ENCODE peak calls at places on chromosomes 4 and X, in four cellular contexts. J, I, R and M are unnamed samples.

GRCh38 chr4:2428496-2429213 is 9.9 kb downstream of the CFAP99 start:
- DNase-seq in J (no peak), R (no peak), I (no peak), M (no peak)

GRCh38 chr4:151147000-151147399 is 47.6 kb downstream of the RPS3A start:
- DNase-seq in I (no peak), J (no peak), R (no peak), M (no peak)

GRCh38 chr4:151566053-151566452 is 157.1 kb downstream of the FHIP1A start:
- DNase-seq in J (no peak), R (no peak), I (no peak), M (no peak)

GRCh38 chrX:13868481-13869040 is 51.7 kb upstream of the GPM6B start:
- DNase-seq in R (no peak), I (no peak), J (no peak), M (no peak)

GRCh38 chr4:83255584-83255983 is 29.0 kb downstream of the COQ2 start:
- DNase-seq in R (no peak), I (no peak), J (no peak), M (no peak)

GRCh38 chr4:186486172-186486571 is 69.2 kb downstream of the MTNR1A start:
- DNase-seq in R (no peak), I (no peak), J (no peak), M (no peak)

GRCh38 chrX:150366951-150367545 is 3.9 kb downstream of the MAMLD1 start:
- DNase-seq in R (no peak), J (no peak), I (no peak), M (no peak)

GRCh38 chr4:75912968-75913367 is 10.7 kb upstream of the PPEF2 start:
- DNase-seq in I (no peak), R (no peak), J (no peak), M (no peak)

GRCh38 chrX:46961574-46962279 is 49.5 kb downstream of the JADE3 start:
- DNase-seq in R (no peak), I (no peak), J (no peak), M (no peak)

DNA sequence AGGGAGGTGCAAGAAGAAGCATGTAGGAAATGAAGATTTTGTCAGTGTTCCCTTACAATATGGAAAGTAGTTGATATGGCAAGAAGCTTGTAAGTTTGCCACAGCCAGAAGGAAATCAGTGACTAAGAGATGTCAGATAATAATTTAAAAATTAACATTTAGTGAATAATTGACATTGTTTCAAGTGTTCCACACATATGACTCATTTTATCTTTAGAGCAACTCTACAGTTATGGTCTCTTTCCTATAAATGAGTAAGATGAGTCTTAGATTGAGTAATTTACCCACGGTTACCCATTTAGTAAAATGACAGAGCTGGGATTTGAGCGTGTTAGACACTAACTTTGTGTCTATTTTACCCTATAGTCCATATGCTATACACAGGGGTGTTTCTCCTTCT is 300.3 kb upstream of the IRS4 start:
- DNase-seq in R (no peak), I (no peak), J (no peak), M (no peak)
- TF ChIP-seq POLR2A in R (no peak), I (no peak), J (no peak), M (no peak)

GRCh38 chrX:154411322-154411980 is at the start of gene TAFAZZIN:
- DNase-seq in R (peak), I (peak), J (peak), M (peak)

GRCh38 chrX:154409222-154409871 is at the start of gene DNASE1L1:
- DNase-seq in J (peak), I (no peak), R (peak), M (peak)

GRCh38 chrX:154412468-154412867 is 1.1 kb downstream of the TAFAZZIN start:
- DNase-seq in R (no peak), J (no peak), I (no peak), M (no peak)

GRCh38 chrX:154411981-154412340 is 622 bp downstream of the TAFAZZIN start:
- DNase-seq in J (peak), R (peak), I (peak), M (peak)

DNA sequence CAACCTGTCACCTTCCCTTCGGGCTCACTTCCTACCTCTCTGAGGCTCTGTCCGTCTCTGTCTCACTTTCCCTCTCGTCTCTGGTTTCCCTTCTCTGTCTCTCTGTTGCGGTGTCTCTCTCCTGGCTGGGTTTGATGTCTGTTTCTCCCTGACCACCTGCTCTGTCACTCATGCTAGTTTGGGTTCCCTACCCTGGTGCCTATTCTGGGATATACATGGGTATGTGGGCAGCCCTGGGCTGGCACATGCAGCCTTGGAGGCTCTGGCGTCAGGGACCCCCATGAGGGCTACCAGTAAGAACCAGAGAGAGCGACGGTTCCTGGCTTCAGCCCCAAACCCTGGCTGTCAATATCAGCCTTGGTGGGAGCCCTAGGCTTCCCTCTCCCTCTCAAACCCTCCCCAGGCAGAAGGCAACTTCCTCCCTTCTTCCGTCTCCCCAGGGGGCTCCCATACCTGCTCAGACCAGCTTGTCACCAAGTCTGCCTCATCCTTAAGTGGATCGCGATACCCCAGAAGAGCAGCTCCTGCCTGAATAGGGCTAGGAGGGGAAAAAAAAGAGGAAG is 314 bp downstream of the DNASE1L1 start:
- DNase-seq in J (no peak), I (no peak), R (peak), M (no peak)
- TF ChIP-seq POLR2A in J (no peak), I (no peak), R (peak), M (no peak)

GRCh38 chrX:119693032-119693995 is at the start of gene SEPTIN6:
- DNase-seq in R (peak), J (peak), I (peak), M (peak)
- TF ChIP-seq POLR2A in R (peak), J (no peak), I (no peak), M (peak)

GRCh38 chr4:145097821-145098674 is at the start of the genes ABCE1 and ANAPC10:
- DNase-seq in R (peak), J (peak), I (peak), M (peak)
- TF ChIP-seq POLR2A in R (peak), J (no peak), I (peak), M (peak)

DNA sequence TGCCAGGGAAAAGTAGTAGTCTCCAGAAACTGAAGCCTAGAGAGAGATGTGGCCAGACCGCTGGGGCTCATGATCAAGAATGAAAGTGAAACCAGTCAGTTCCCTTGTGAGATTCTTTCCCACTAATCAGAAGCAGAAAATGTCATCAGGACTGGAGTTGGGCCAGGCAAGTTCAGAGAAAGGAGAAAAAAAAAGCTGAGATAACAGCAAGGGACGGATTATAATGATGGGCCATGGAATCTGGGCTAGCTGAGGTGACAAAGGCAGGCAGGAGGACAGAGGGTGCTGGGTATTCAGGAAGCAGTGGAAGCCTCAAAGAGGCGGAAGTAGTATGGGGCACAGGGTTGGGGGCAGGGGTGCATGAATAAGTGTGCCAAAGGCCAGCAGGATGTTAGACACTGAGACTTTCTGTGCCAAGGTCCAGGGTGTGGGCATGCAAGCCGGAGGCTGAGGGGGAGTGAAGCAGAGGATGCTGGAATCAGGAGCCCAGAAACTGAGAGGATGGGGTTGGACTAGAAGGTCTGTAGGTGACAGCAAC is 2.5 kb downstream of the CXorf38 start:
- DNase-seq in J (peak), I (peak), R (peak), M (peak)
- TF ChIP-seq POLR2A in J (no peak), I (no peak), R (no peak), M (no peak)

GRCh38 chrX:71181910-71182799 is 37.5 kb downstream of the NLGN3 start:
- DNase-seq in I (peak), R (peak), J (peak), M (peak)
- TF ChIP-seq POLR2A in I (peak), R (peak), J (no peak), M (peak)

DNA sequence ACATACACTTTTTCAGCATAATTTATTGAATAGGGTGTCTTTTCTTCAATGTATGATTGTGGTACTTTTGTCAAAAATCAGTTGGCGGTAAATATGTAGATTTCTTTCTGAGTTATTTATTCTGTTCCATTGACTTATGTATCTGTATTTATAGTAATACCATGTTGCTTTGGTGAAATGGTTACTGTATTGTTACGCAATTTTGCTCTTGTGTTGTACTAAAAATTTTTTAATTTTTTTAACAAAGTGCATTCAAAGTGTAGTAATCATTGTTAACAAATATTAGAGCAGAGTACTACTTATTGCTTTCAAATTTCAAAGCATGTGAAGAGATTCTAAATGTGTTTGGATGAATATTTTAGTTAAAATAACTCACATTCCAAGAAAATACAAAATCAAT is 915.4 kb downstream of the PCDH19 start:
- DNase-seq in I (no peak), J (no peak), R (no peak), M (no peak)
- TF ChIP-seq POLR2A in I (no peak), J (no peak), R (no peak), M (no peak)